ENCODE peak calls at places on chromosome 1, in seven cellular contexts. One of them, this sample, is unnamed.

GRCh38 chr1:156750932-156751723 is at the start of gene HDGF:
- DNase-seq in stimulated activated CD8-positive, alpha-beta memory T cell treated with anti-CD3 and anti-CD28 coated beads, Interleukin-7, amount 100 ng/mL, for 24 hours: no peak
- DNase-seq in AG10803: peak
- DNase-seq in fibroblast of the aortic adventitia: peak
- DNase-seq in HT1080: peak
- DNase-seq in foreskin fibroblast: peak
- DNase-seq in activated naive CD4-positive, alpha-beta T cell treated with anti-CD3 and anti-CD28 coated beads, Interleukin-2, amount 10 ng/mL, durations not matched to agents 7 days and 5 days: peak
- DNase-seq in this sample: no peak

GRCh38 chr1:169106921-169107672 is 607 bp downstream of the ATP1B1 start:
- DNase-seq in activated naive CD4-positive, alpha-beta T cell treated with anti-CD3 and anti-CD28 coated beads, Interleukin-2, amount 10 ng/mL, durations not matched to agents 7 days and 5 days: peak
- DNase-seq in foreskin fibroblast: peak
- DNase-seq in HT1080: no peak
- DNase-seq in stimulated activated CD8-positive, alpha-beta memory T cell treated with anti-CD3 and anti-CD28 coated beads, Interleukin-7, amount 100 ng/mL, for 24 hours: no peak
- DNase-seq in AG10803: peak
- DNase-seq in fibroblast of the aortic adventitia: peak
- DNase-seq in this sample: peak

GRCh38 chr1:53653631-53654030 is 85.3 kb downstream of the GLIS1 start:
- DNase-seq in stimulated activated CD8-positive, alpha-beta memory T cell treated with anti-CD3 and anti-CD28 coated beads, Interleukin-7, amount 100 ng/mL, for 24 hours: no peak
- DNase-seq in AG10803: no peak
- DNase-seq in fibroblast of the aortic adventitia: no peak
- DNase-seq in HT1080: no peak
- DNase-seq in foreskin fibroblast: no peak
- DNase-seq in activated naive CD4-positive, alpha-beta T cell treated with anti-CD3 and anti-CD28 coated beads, Interleukin-2, amount 10 ng/mL, durations not matched to agents 7 days and 5 days: no peak
- DNase-seq in this sample: no peak

GRCh38 chr1:3614755-3615742 is 3.7 kb upstream of the MEGF6 start:
- DNase-seq in foreskin fibroblast: peak
- DNase-seq in activated naive CD4-positive, alpha-beta T cell treated with anti-CD3 and anti-CD28 coated beads, Interleukin-2, amount 10 ng/mL, durations not matched to agents 7 days and 5 days: peak
- DNase-seq in AG10803: no peak
- DNase-seq in fibroblast of the aortic adventitia: peak
- DNase-seq in HT1080: no peak
- DNase-seq in stimulated activated CD8-positive, alpha-beta memory T cell treated with anti-CD3 and anti-CD28 coated beads, Interleukin-7, amount 100 ng/mL, for 24 hours: no peak
- DNase-seq in this sample: no peak

GRCh38 chr1:228178737-228179720 is 13.4 kb downstream of the IBA57 start:
- DNase-seq in AG10803: no peak
- DNase-seq in activated naive CD4-positive, alpha-beta T cell treated with anti-CD3 and anti-CD28 coated beads, Interleukin-2, amount 10 ng/mL, durations not matched to agents 7 days and 5 days: no peak
- DNase-seq in stimulated activated CD8-positive, alpha-beta memory T cell treated with anti-CD3 and anti-CD28 coated beads, Interleukin-7, amount 100 ng/mL, for 24 hours: no peak
- DNase-seq in foreskin fibroblast: no peak
- DNase-seq in fibroblast of the aortic adventitia: no peak
- DNase-seq in HT1080: no peak
- DNase-seq in this sample: no peak

GRCh38 chr1:93179886-93180722 is at the start of gene TMED5:
- DNase-seq in activated naive CD4-positive, alpha-beta T cell treated with anti-CD3 and anti-CD28 coated beads, Interleukin-2, amount 10 ng/mL, durations not matched to agents 7 days and 5 days: peak
- DNase-seq in HT1080: peak
- DNase-seq in fibroblast of the aortic adventitia: peak
- DNase-seq in AG10803: peak
- DNase-seq in stimulated activated CD8-positive, alpha-beta memory T cell treated with anti-CD3 and anti-CD28 coated beads, Interleukin-7, amount 100 ng/mL, for 24 hours: peak
- DNase-seq in foreskin fibroblast: peak
- DNase-seq in this sample: peak

GRCh38 chr1:160400284-160400645 is at the start of gene VANGL2:
- DNase-seq in stimulated activated CD8-positive, alpha-beta memory T cell treated with anti-CD3 and anti-CD28 coated beads, Interleukin-7, amount 100 ng/mL, for 24 hours: no peak
- DNase-seq in HT1080: peak
- DNase-seq in foreskin fibroblast: peak
- DNase-seq in fibroblast of the aortic adventitia: no peak
- DNase-seq in activated naive CD4-positive, alpha-beta T cell treated with anti-CD3 and anti-CD28 coated beads, Interleukin-2, amount 10 ng/mL, durations not matched to agents 7 days and 5 days: peak
- DNase-seq in AG10803: no peak
- DNase-seq in this sample: no peak

GRCh38 chr1:67211589-67212563 is 45.6 kb downstream of the IL23R start:
- DNase-seq in fibroblast of the aortic adventitia: peak
- DNase-seq in HT1080: no peak
- DNase-seq in AG10803: peak
- DNase-seq in foreskin fibroblast: peak
- DNase-seq in activated naive CD4-positive, alpha-beta T cell treated with anti-CD3 and anti-CD28 coated beads, Interleukin-2, amount 10 ng/mL, durations not matched to agents 7 days and 5 days: peak
- DNase-seq in stimulated activated CD8-positive, alpha-beta memory T cell treated with anti-CD3 and anti-CD28 coated beads, Interleukin-7, amount 100 ng/mL, for 24 hours: no peak
- DNase-seq in this sample: peak

GRCh38 chr1:174191255-174191906 is 32.1 kb downstream of the RABGAP1L start:
- DNase-seq in stimulated activated CD8-positive, alpha-beta memory T cell treated with anti-CD3 and anti-CD28 coated beads, Interleukin-7, amount 100 ng/mL, for 24 hours: no peak
- DNase-seq in AG10803: peak
- DNase-seq in activated naive CD4-positive, alpha-beta T cell treated with anti-CD3 and anti-CD28 coated beads, Interleukin-2, amount 10 ng/mL, durations not matched to agents 7 days and 5 days: no peak
- DNase-seq in HT1080: no peak
- DNase-seq in foreskin fibroblast: peak
- DNase-seq in fibroblast of the aortic adventitia: peak
- DNase-seq in this sample: no peak

GRCh38 chr1:9672444-9672843 is 20.9 kb downstream of the PIK3CD start:
- DNase-seq in activated naive CD4-positive, alpha-beta T cell treated with anti-CD3 and anti-CD28 coated beads, Interleukin-2, amount 10 ng/mL, durations not matched to agents 7 days and 5 days: no peak
- DNase-seq in foreskin fibroblast: no peak
- DNase-seq in AG10803: no peak
- DNase-seq in fibroblast of the aortic adventitia: no peak
- DNase-seq in stimulated activated CD8-positive, alpha-beta memory T cell treated with anti-CD3 and anti-CD28 coated beads, Interleukin-7, amount 100 ng/mL, for 24 hours: no peak
- DNase-seq in HT1080: no peak
- DNase-seq in this sample: no peak

GRCh38 chr1:17880429-17880828 is 125.3 kb downstream of the ACTL8 start:
- DNase-seq in HT1080: no peak
- DNase-seq in AG10803: no peak
- DNase-seq in foreskin fibroblast: no peak
- DNase-seq in stimulated activated CD8-positive, alpha-beta memory T cell treated with anti-CD3 and anti-CD28 coated beads, Interleukin-7, amount 100 ng/mL, for 24 hours: no peak
- DNase-seq in activated naive CD4-positive, alpha-beta T cell treated with anti-CD3 and anti-CD28 coated beads, Interleukin-2, amount 10 ng/mL, durations not matched to agents 7 days and 5 days: no peak
- DNase-seq in fibroblast of the aortic adventitia: no peak
- DNase-seq in this sample: no peak

GRCh38 chr1:197222025-197222685 is 45.9 kb upstream of the CRB1 start:
- DNase-seq in stimulated activated CD8-positive, alpha-beta memory T cell treated with anti-CD3 and anti-CD28 coated beads, Interleukin-7, amount 100 ng/mL, for 24 hours: no peak
- DNase-seq in fibroblast of the aortic adventitia: peak
- DNase-seq in HT1080: no peak
- DNase-seq in foreskin fibroblast: no peak
- DNase-seq in activated naive CD4-positive, alpha-beta T cell treated with anti-CD3 and anti-CD28 coated beads, Interleukin-2, amount 10 ng/mL, durations not matched to agents 7 days and 5 days: no peak
- DNase-seq in AG10803: no peak
- DNase-seq in this sample: no peak

GRCh38 chr1:117582341-117582902 is 23.4 kb upstream of the TENT5C start:
- DNase-seq in HT1080: peak
- DNase-seq in foreskin fibroblast: no peak
- DNase-seq in AG10803: peak
- DNase-seq in fibroblast of the aortic adventitia: peak
- DNase-seq in stimulated activated CD8-positive, alpha-beta memory T cell treated with anti-CD3 and anti-CD28 coated beads, Interleukin-7, amount 100 ng/mL, for 24 hours: no peak
- DNase-seq in activated naive CD4-positive, alpha-beta T cell treated with anti-CD3 and anti-CD28 coated beads, Interleukin-2, amount 10 ng/mL, durations not matched to agents 7 days and 5 days: no peak
- DNase-seq in this sample: no peak

GRCh38 chr1:35210306-35211112 is 17.6 kb upstream of the SFPQ start:
- DNase-seq in stimulated activated CD8-positive, alpha-beta memory T cell treated with anti-CD3 and anti-CD28 coated beads, Interleukin-7, amount 100 ng/mL, for 24 hours: no peak
- DNase-seq in AG10803: no peak
- DNase-seq in fibroblast of the aortic adventitia: peak
- DNase-seq in HT1080: no peak
- DNase-seq in foreskin fibroblast: no peak
- DNase-seq in activated naive CD4-positive, alpha-beta T cell treated with anti-CD3 and anti-CD28 coated beads, Interleukin-2, amount 10 ng/mL, durations not matched to agents 7 days and 5 days: no peak
- DNase-seq in this sample: no peak

GRCh38 chr1:100265562-100265930 is 470 bp upstream of the RTCA start:
- DNase-seq in AG10803: peak
- DNase-seq in foreskin fibroblast: no peak
- DNase-seq in HT1080: no peak
- DNase-seq in activated naive CD4-positive, alpha-beta T cell treated with anti-CD3 and anti-CD28 coated beads, Interleukin-2, amount 10 ng/mL, durations not matched to agents 7 days and 5 days: no peak
- DNase-seq in fibroblast of the aortic adventitia: no peak
- DNase-seq in stimulated activated CD8-positive, alpha-beta memory T cell treated with anti-CD3 and anti-CD28 coated beads, Interleukin-7, amount 100 ng/mL, for 24 hours: no peak
- DNase-seq in this sample: peak

GRCh38 chr1:84504580-84505021 is 1.6 kb upstream of the SPATA1 start:
- DNase-seq in foreskin fibroblast: peak
- DNase-seq in fibroblast of the aortic adventitia: peak
- DNase-seq in activated naive CD4-positive, alpha-beta T cell treated with anti-CD3 and anti-CD28 coated beads, Interleukin-2, amount 10 ng/mL, durations not matched to agents 7 days and 5 days: no peak
- DNase-seq in AG10803: peak
- DNase-seq in stimulated activated CD8-positive, alpha-beta memory T cell treated with anti-CD3 and anti-CD28 coated beads, Interleukin-7, amount 100 ng/mL, for 24 hours: no peak
- DNase-seq in HT1080: peak
- DNase-seq in this sample: no peak

GRCh38 chr1:212669102-212669501 is 30.5 kb downstream of the BATF3 start:
- DNase-seq in foreskin fibroblast: peak
- DNase-seq in HT1080: no peak
- DNase-seq in stimulated activated CD8-positive, alpha-beta memory T cell treated with anti-CD3 and anti-CD28 coated beads, Interleukin-7, amount 100 ng/mL, for 24 hours: no peak
- DNase-seq in fibroblast of the aortic adventitia: no peak
- DNase-seq in activated naive CD4-positive, alpha-beta T cell treated with anti-CD3 and anti-CD28 coated beads, Interleukin-2, amount 10 ng/mL, durations not matched to agents 7 days and 5 days: no peak
- DNase-seq in AG10803: peak
- DNase-seq in this sample: peak

GRCh38 chr1:229027622-229028182 is 243.2 kb upstream of the RAB4A start:
- DNase-seq in foreskin fibroblast: peak
- DNase-seq in fibroblast of the aortic adventitia: peak
- DNase-seq in HT1080: peak
- DNase-seq in stimulated activated CD8-positive, alpha-beta memory T cell treated with anti-CD3 and anti-CD28 coated beads, Interleukin-7, amount 100 ng/mL, for 24 hours: no peak
- DNase-seq in AG10803: peak
- DNase-seq in activated naive CD4-positive, alpha-beta T cell treated with anti-CD3 and anti-CD28 coated beads, Interleukin-2, amount 10 ng/mL, durations not matched to agents 7 days and 5 days: peak
- DNase-seq in this sample: peak

GRCh38 chr1:21773585-21773984 is 9.4 kb downstream of the USP48 start:
- DNase-seq in foreskin fibroblast: no peak
- DNase-seq in AG10803: no peak
- DNase-seq in activated naive CD4-positive, alpha-beta T cell treated with anti-CD3 and anti-CD28 coated beads, Interleukin-2, amount 10 ng/mL, durations not matched to agents 7 days and 5 days: no peak
- DNase-seq in stimulated activated CD8-positive, alpha-beta memory T cell treated with anti-CD3 and anti-CD28 coated beads, Interleukin-7, amount 100 ng/mL, for 24 hours: no peak
- DNase-seq in HT1080: no peak
- DNase-seq in fibroblast of the aortic adventitia: no peak
- DNase-seq in this sample: no peak

GRCh38 chr1:104648269-104648691 is 898.6 kb downstream of the AMY1C start:
- DNase-seq in AG10803: no peak
- DNase-seq in activated naive CD4-positive, alpha-beta T cell treated with anti-CD3 and anti-CD28 coated beads, Interleukin-2, amount 10 ng/mL, durations not matched to agents 7 days and 5 days: no peak
- DNase-seq in fibroblast of the aortic adventitia: no peak
- DNase-seq in foreskin fibroblast: peak
- DNase-seq in stimulated activated CD8-positive, alpha-beta memory T cell treated with anti-CD3 and anti-CD28 coated beads, Interleukin-7, amount 100 ng/mL, for 24 hours: no peak
- DNase-seq in HT1080: peak
- DNase-seq in this sample: peak

GRCh38 chr1:219527994-219528393 is 84.9 kb downstream of the ZC3H11B start:
- DNase-seq in stimulated activated CD8-positive, alpha-beta memory T cell treated with anti-CD3 and anti-CD28 coated beads, Interleukin-7, amount 100 ng/mL, for 24 hours: no peak
- DNase-seq in foreskin fibroblast: no peak
- DNase-seq in activated naive CD4-positive, alpha-beta T cell treated with anti-CD3 and anti-CD28 coated beads, Interleukin-2, amount 10 ng/mL, durations not matched to agents 7 days and 5 days: no peak
- DNase-seq in fibroblast of the aortic adventitia: no peak
- DNase-seq in HT1080: no peak
- DNase-seq in AG10803: no peak
- DNase-seq in this sample: no peak

GRCh38 chr1:221897312-221897711 is 155.4 kb upstream of the DUSP10 start:
- DNase-seq in HT1080: no peak
- DNase-seq in fibroblast of the aortic adventitia: peak
- DNase-seq in stimulated activated CD8-positive, alpha-beta memory T cell treated with anti-CD3 and anti-CD28 coated beads, Interleukin-7, amount 100 ng/mL, for 24 hours: no peak
- DNase-seq in AG10803: peak
- DNase-seq in foreskin fibroblast: peak
- DNase-seq in activated naive CD4-positive, alpha-beta T cell treated with anti-CD3 and anti-CD28 coated beads, Interleukin-2, amount 10 ng/mL, durations not matched to agents 7 days and 5 days: no peak
- DNase-seq in this sample: no peak

GRCh38 chr1:156500847-156501686 is 492 bp upstream of the MEF2D start:
- DNase-seq in foreskin fibroblast: peak
- DNase-seq in fibroblast of the aortic adventitia: peak
- DNase-seq in AG10803: peak
- DNase-seq in HT1080: peak
- DNase-seq in activated naive CD4-positive, alpha-beta T cell treated with anti-CD3 and anti-CD28 coated beads, Interleukin-2, amount 10 ng/mL, durations not matched to agents 7 days and 5 days: peak
- DNase-seq in stimulated activated CD8-positive, alpha-beta memory T cell treated with anti-CD3 and anti-CD28 coated beads, Interleukin-7, amount 100 ng/mL, for 24 hours: peak
- DNase-seq in this sample: peak

GRCh38 chr1:226082959-226083302 is 20.4 kb downstream of the H3-3A start:
- DNase-seq in fibroblast of the aortic adventitia: peak
- DNase-seq in foreskin fibroblast: peak
- DNase-seq in HT1080: no peak
- DNase-seq in stimulated activated CD8-positive, alpha-beta memory T cell treated with anti-CD3 and anti-CD28 coated beads, Interleukin-7, amount 100 ng/mL, for 24 hours: no peak
- DNase-seq in activated naive CD4-positive, alpha-beta T cell treated with anti-CD3 and anti-CD28 coated beads, Interleukin-2, amount 10 ng/mL, durations not matched to agents 7 days and 5 days: no peak
- DNase-seq in AG10803: peak
- DNase-seq in this sample: no peak

GRCh38 chr1:7420098-7420445 is 351.0 kb upstream of the VAMP3 start:
- DNase-seq in foreskin fibroblast: no peak
- DNase-seq in AG10803: no peak
- DNase-seq in stimulated activated CD8-positive, alpha-beta memory T cell treated with anti-CD3 and anti-CD28 coated beads, Interleukin-7, amount 100 ng/mL, for 24 hours: no peak
- DNase-seq in HT1080: no peak
- DNase-seq in activated naive CD4-positive, alpha-beta T cell treated with anti-CD3 and anti-CD28 coated beads, Interleukin-2, amount 10 ng/mL, durations not matched to agents 7 days and 5 days: no peak
- DNase-seq in fibroblast of the aortic adventitia: no peak
- DNase-seq in this sample: no peak

GRCh38 chr1:161115132-161115711 is 2.6 kb downstream of the PFDN2 start:
- DNase-seq in fibroblast of the aortic adventitia: peak
- DNase-seq in activated naive CD4-positive, alpha-beta T cell treated with anti-CD3 and anti-CD28 coated beads, Interleukin-2, amount 10 ng/mL, durations not matched to agents 7 days and 5 days: no peak
- DNase-seq in stimulated activated CD8-positive, alpha-beta memory T cell treated with anti-CD3 and anti-CD28 coated beads, Interleukin-7, amount 100 ng/mL, for 24 hours: no peak
- DNase-seq in HT1080: peak
- DNase-seq in AG10803: peak
- DNase-seq in foreskin fibroblast: peak
- DNase-seq in this sample: no peak

GRCh38 chr1:32219022-32219421 is 3.1 kb downstream of the TMEM234 start:
- DNase-seq in activated naive CD4-positive, alpha-beta T cell treated with anti-CD3 and anti-CD28 coated beads, Interleukin-2, amount 10 ng/mL, durations not matched to agents 7 days and 5 days: no peak
- DNase-seq in foreskin fibroblast: peak
- DNase-seq in AG10803: peak
- DNase-seq in stimulated activated CD8-positive, alpha-beta memory T cell treated with anti-CD3 and anti-CD28 coated beads, Interleukin-7, amount 100 ng/mL, for 24 hours: no peak
- DNase-seq in HT1080: no peak
- DNase-seq in fibroblast of the aortic adventitia: no peak
- DNase-seq in this sample: no peak

GRCh38 chr1:27562021-27562420 is 41.9 kb downstream of the AHDC1 start:
- DNase-seq in fibroblast of the aortic adventitia: no peak
- DNase-seq in foreskin fibroblast: peak
- DNase-seq in activated naive CD4-positive, alpha-beta T cell treated with anti-CD3 and anti-CD28 coated beads, Interleukin-2, amount 10 ng/mL, durations not matched to agents 7 days and 5 days: no peak
- DNase-seq in stimulated activated CD8-positive, alpha-beta memory T cell treated with anti-CD3 and anti-CD28 coated beads, Interleukin-7, amount 100 ng/mL, for 24 hours: no peak
- DNase-seq in HT1080: no peak
- DNase-seq in AG10803: no peak
- DNase-seq in this sample: no peak

GRCh38 chr1:10653370-10654125 is 142.9 kb downstream of the CASZ1 start:
- DNase-seq in foreskin fibroblast: no peak
- DNase-seq in AG10803: no peak
- DNase-seq in stimulated activated CD8-positive, alpha-beta memory T cell treated with anti-CD3 and anti-CD28 coated beads, Interleukin-7, amount 100 ng/mL, for 24 hours: no peak
- DNase-seq in HT1080: no peak
- DNase-seq in activated naive CD4-positive, alpha-beta T cell treated with anti-CD3 and anti-CD28 coated beads, Interleukin-2, amount 10 ng/mL, durations not matched to agents 7 days and 5 days: no peak
- DNase-seq in fibroblast of the aortic adventitia: no peak
- DNase-seq in this sample: no peak

GRCh38 chr1:29258974-29259801 is 22.9 kb downstream of the PTPRU start:
- DNase-seq in activated naive CD4-positive, alpha-beta T cell treated with anti-CD3 and anti-CD28 coated beads, Interleukin-2, amount 10 ng/mL, durations not matched to agents 7 days and 5 days: no peak
- DNase-seq in fibroblast of the aortic adventitia: no peak
- DNase-seq in foreskin fibroblast: no peak
- DNase-seq in stimulated activated CD8-positive, alpha-beta memory T cell treated with anti-CD3 and anti-CD28 coated beads, Interleukin-7, amount 100 ng/mL, for 24 hours: no peak
- DNase-seq in AG10803: no peak
- DNase-seq in HT1080: no peak
- DNase-seq in this sample: no peak

GRCh38 chr1:241048558-241048957 is 308.4 kb downstream of the RGS7 start:
- DNase-seq in fibroblast of the aortic adventitia: no peak
- DNase-seq in activated naive CD4-positive, alpha-beta T cell treated with anti-CD3 and anti-CD28 coated beads, Interleukin-2, amount 10 ng/mL, durations not matched to agents 7 days and 5 days: no peak
- DNase-seq in AG10803: no peak
- DNase-seq in stimulated activated CD8-positive, alpha-beta memory T cell treated with anti-CD3 and anti-CD28 coated beads, Interleukin-7, amount 100 ng/mL, for 24 hours: no peak
- DNase-seq in HT1080: no peak
- DNase-seq in foreskin fibroblast: no peak
- DNase-seq in this sample: no peak

GRCh38 chr1:50423670-50424000 is 392 bp upstream of the DMRTA2 start:
- DNase-seq in foreskin fibroblast: peak
- DNase-seq in AG10803: no peak
- DNase-seq in activated naive CD4-positive, alpha-beta T cell treated with anti-CD3 and anti-CD28 coated beads, Interleukin-2, amount 10 ng/mL, durations not matched to agents 7 days and 5 days: peak
- DNase-seq in HT1080: no peak
- DNase-seq in fibroblast of the aortic adventitia: no peak
- DNase-seq in stimulated activated CD8-positive, alpha-beta memory T cell treated with anti-CD3 and anti-CD28 coated beads, Interleukin-7, amount 100 ng/mL, for 24 hours: no peak
- DNase-seq in this sample: peak

GRCh38 chr1:156086256-156086662 is 4.0 kb upstream of the MEX3A start:
- DNase-seq in activated naive CD4-positive, alpha-beta T cell treated with anti-CD3 and anti-CD28 coated beads, Interleukin-2, amount 10 ng/mL, durations not matched to agents 7 days and 5 days: no peak
- DNase-seq in fibroblast of the aortic adventitia: peak
- DNase-seq in stimulated activated CD8-positive, alpha-beta memory T cell treated with anti-CD3 and anti-CD28 coated beads, Interleukin-7, amount 100 ng/mL, for 24 hours: no peak
- DNase-seq in foreskin fibroblast: peak
- DNase-seq in AG10803: peak
- DNase-seq in HT1080: peak
- DNase-seq in this sample: no peak

GRCh38 chr1:234885601-234886000 is 243.0 kb downstream of the TOMM20 start:
- DNase-seq in stimulated activated CD8-positive, alpha-beta memory T cell treated with anti-CD3 and anti-CD28 coated beads, Interleukin-7, amount 100 ng/mL, for 24 hours: no peak
- DNase-seq in fibroblast of the aortic adventitia: peak
- DNase-seq in activated naive CD4-positive, alpha-beta T cell treated with anti-CD3 and anti-CD28 coated beads, Interleukin-2, amount 10 ng/mL, durations not matched to agents 7 days and 5 days: no peak
- DNase-seq in foreskin fibroblast: no peak
- DNase-seq in AG10803: no peak
- DNase-seq in HT1080: no peak
- DNase-seq in this sample: no peak

GRCh38 chr1:77987942-77988341 is 9.1 kb upstream of the FUBP1 start:
- DNase-seq in activated naive CD4-positive, alpha-beta T cell treated with anti-CD3 and anti-CD28 coated beads, Interleukin-2, amount 10 ng/mL, durations not matched to agents 7 days and 5 days: no peak
- DNase-seq in fibroblast of the aortic adventitia: no peak
- DNase-seq in AG10803: no peak
- DNase-seq in HT1080: no peak
- DNase-seq in foreskin fibroblast: no peak
- DNase-seq in stimulated activated CD8-positive, alpha-beta memory T cell treated with anti-CD3 and anti-CD28 coated beads, Interleukin-7, amount 100 ng/mL, for 24 hours: no peak
- DNase-seq in this sample: no peak